ENCODE peak calls at places on chromosomes 1 and 21, in ten cellular contexts. Q is fibroblast of villous mesenchyme, E is K562, J is BE2C, K is AG09309, Y is esophagus squamous epithelium, S is SK-N-SH, T is fibroblast of lung, A is IMR-90, Z is NB4. D is an unnamed sample.

GRCh38 chr1:31943546-31944184 is 5.5 kb upstream of the PTP4A2 start:
- DNase-seq in Q (peak), E (peak), J (no peak), K (no peak), Y (no peak), S (no peak), T (no peak), A (no peak), Z (peak), D (no peak)

GRCh38 chr1:58722414-58722813 is 22.6 kb upstream of the MYSM1 start:
- DNase-seq in Q (no peak), E (no peak), J (no peak), K (no peak), Y (no peak), S (no peak), T (peak), A (peak), Z (no peak), D (no peak)

GRCh38 chr1:104878203-104878911 is 1128.7 kb downstream of the AMY1C start:
- DNase-seq in Q (no peak), E (no peak), J (peak), K (no peak), Y (no peak), S (no peak), T (no peak), A (no peak), Z (peak), D (no peak)

GRCh38 chr1:26786437-26787380 is 1.0 kb upstream of the PIGV start:
- DNase-seq in Q (peak), E (peak), J (peak), K (peak), Y (no peak), S (peak), T (peak), A (peak), Z (peak), D (no peak)

GRCh38 chr1:192477630-192478029 is 97.9 kb upstream of the RGS1 start:
- DNase-seq in Q (peak), E (peak), J (no peak), K (peak), Y (no peak), S (peak), T (peak), A (peak), Z (peak), D (peak)

GRCh38 chr1:240073097-240073496 is 18.6 kb upstream of the FMN2 start:
- DNase-seq in Q (peak), E (no peak), J (no peak), K (no peak), Y (no peak), S (no peak), T (no peak), A (no peak), Z (no peak), D (no peak)

GRCh38 chr1:63624911-63625310 is 31.7 kb downstream of the PGM1 start:
- DNase-seq in Q (peak), E (no peak), J (no peak), K (no peak), Y (no peak), S (no peak), T (peak), A (no peak), Z (no peak), D (no peak)

GRCh38 chr21:17461014-17461413 is 51.8 kb upstream of the CXADR start:
- DNase-seq in Q (peak), E (no peak), J (no peak), K (peak), Y (no peak), S (no peak), T (peak), A (peak), Z (no peak), D (peak)

GRCh38 chr1:207218512-207219352 is 102.7 kb upstream of the CD55 start:
- DNase-seq in Q (no peak), E (peak), J (no peak), K (no peak), Y (no peak), S (no peak), T (no peak), A (no peak), Z (no peak), D (peak)

GRCh38 chr1:221925947-221926346 is 184.1 kb upstream of the DUSP10 start:
- DNase-seq in Q (no peak), E (no peak), J (no peak), K (peak), Y (no peak), S (no peak), T (no peak), A (peak), Z (no peak), D (no peak)

GRCh38 chr1:186295980-186296379 is 79.1 kb downstream of the TPR start:
- DNase-seq in Q (peak), E (no peak), J (no peak), K (no peak), Y (no peak), S (no peak), T (peak), A (peak), Z (no peak), D (no peak)

GRCh38 chr1:80639777-80640533 is 1160.8 kb upstream of the ADGRL2 start:
- DNase-seq in Q (no peak), E (no peak), J (no peak), K (no peak), Y (no peak), S (no peak), T (no peak), A (no peak), Z (no peak), D (no peak)

GRCh38 chr1:71792264-71792663 is 490.1 kb downstream of the NEGR1 start:
- DNase-seq in Q (no peak), E (no peak), J (no peak), K (no peak), Y (no peak), S (no peak), T (no peak), A (no peak), Z (peak), D (no peak)

GRCh38 chr1:10841059-10841458 is 44.6 kb upstream of the CASZ1 start:
- DNase-seq in Q (no peak), E (no peak), J (no peak), K (no peak), Y (no peak), S (no peak), T (no peak), A (no peak), Z (no peak), D (no peak)

GRCh38 chr1:7657287-7658126 is 113.6 kb upstream of the VAMP3 start:
- DNase-seq in Q (no peak), E (no peak), J (no peak), K (no peak), Y (no peak), S (no peak), T (no peak), A (no peak), Z (no peak), D (no peak)

GRCh38 chr1:189429610-189430009 is 1048.1 kb downstream of the BRINP3 start:
- DNase-seq in Q (peak), E (peak), J (peak), K (no peak), Y (no peak), S (peak), T (peak), A (peak), Z (peak), D (peak)

GRCh38 chr1:154483941-154484803 is 17.8 kb upstream of the TDRD10 start:
- DNase-seq in Q (peak), E (no peak), J (no peak), K (no peak), Y (no peak), S (no peak), T (peak), A (peak), Z (peak), D (peak)

GRCh38 chr1:85579619-85580018 is 942 bp upstream of the CCN1 start:
- DNase-seq in Q (peak), E (no peak), J (no peak), K (no peak), Y (no peak), S (no peak), T (peak), A (peak), Z (no peak), D (no peak)

GRCh38 chr1:35881850-35882273 is 1.1 kb upstream of the AGO1 start:
- DNase-seq in Q (no peak), E (peak), J (no peak), K (no peak), Y (no peak), S (no peak), T (no peak), A (peak), Z (no peak), D (peak)

GRCh38 chr1:11792106-11792505 is 13.7 kb downstream of the MTHFR start:
- DNase-seq in Q (peak), E (no peak), J (no peak), K (no peak), Y (no peak), S (no peak), T (no peak), A (no peak), Z (no peak), D (no peak)

GRCh38 chr1:183101081-183101480 is 77.9 kb downstream of the LAMC1 start:
- DNase-seq in Q (no peak), E (no peak), J (no peak), K (no peak), Y (no peak), S (no peak), T (no peak), A (no peak), Z (no peak), D (peak)

GRCh38 chr1:228175316-228176023 is 9.9 kb downstream of the IBA57 start:
- DNase-seq in Q (no peak), E (no peak), J (no peak), K (no peak), Y (no peak), S (no peak), T (no peak), A (no peak), Z (no peak), D (no peak)

GRCh38 chr1:186887198-186887597 is 58.4 kb downstream of the PLA2G4A start:
- DNase-seq in Q (peak), E (no peak), J (no peak), K (no peak), Y (no peak), S (no peak), T (no peak), A (no peak), Z (no peak), D (peak)

GRCh38 chr1:5913078-5913845 is 79.0 kb downstream of the NPHP4 start:
- DNase-seq in Q (no peak), E (no peak), J (no peak), K (no peak), Y (no peak), S (no peak), T (no peak), A (peak), Z (no peak), D (peak)

GRCh38 chr1:109926662-109927300 is 16.1 kb downstream of the CSF1 start:
- DNase-seq in Q (peak), E (no peak), J (no peak), K (peak), Y (no peak), S (no peak), T (peak), A (peak), Z (no peak), D (peak)

GRCh38 chr1:98049370-98050115 is 128.7 kb upstream of the DPYD start:
- DNase-seq in Q (no peak), E (no peak), J (peak), K (no peak), Y (no peak), S (peak), T (peak), A (peak), Z (no peak), D (no peak)
- TF ChIP-seq CTCF in Q (no peak), E (no peak), J (peak), K (no peak), Y (no peak), S (no peak), T (no peak), A (no peak), Z (no peak), D (no peak)

GRCh38 chr1:20586939-20587638 is 1.8 kb upstream of the CDA start:
- DNase-seq in Q (no peak), E (no peak), J (no peak), K (no peak), Y (no peak), S (no peak), T (no peak), A (no peak), Z (peak), D (no peak)

GRCh38 chr1:20590313-20590777 is 1.4 kb downstream of the CDA start:
- DNase-seq in Q (peak), E (no peak), J (no peak), K (no peak), Y (no peak), S (peak), T (peak), A (peak), Z (peak), D (peak)

GRCh38 chr1:20587639-20588017 is 1.3 kb upstream of the CDA start:
- DNase-seq in Q (peak), E (peak), J (no peak), K (no peak), Y (no peak), S (no peak), T (peak), A (peak), Z (peak), D (peak)

GRCh38 chr1:20589331-20590312 is 725 bp downstream of the CDA start:
- DNase-seq in Q (peak), E (peak), J (no peak), K (no peak), Y (no peak), S (peak), T (peak), A (peak), Z (peak), D (peak)

DNA sequence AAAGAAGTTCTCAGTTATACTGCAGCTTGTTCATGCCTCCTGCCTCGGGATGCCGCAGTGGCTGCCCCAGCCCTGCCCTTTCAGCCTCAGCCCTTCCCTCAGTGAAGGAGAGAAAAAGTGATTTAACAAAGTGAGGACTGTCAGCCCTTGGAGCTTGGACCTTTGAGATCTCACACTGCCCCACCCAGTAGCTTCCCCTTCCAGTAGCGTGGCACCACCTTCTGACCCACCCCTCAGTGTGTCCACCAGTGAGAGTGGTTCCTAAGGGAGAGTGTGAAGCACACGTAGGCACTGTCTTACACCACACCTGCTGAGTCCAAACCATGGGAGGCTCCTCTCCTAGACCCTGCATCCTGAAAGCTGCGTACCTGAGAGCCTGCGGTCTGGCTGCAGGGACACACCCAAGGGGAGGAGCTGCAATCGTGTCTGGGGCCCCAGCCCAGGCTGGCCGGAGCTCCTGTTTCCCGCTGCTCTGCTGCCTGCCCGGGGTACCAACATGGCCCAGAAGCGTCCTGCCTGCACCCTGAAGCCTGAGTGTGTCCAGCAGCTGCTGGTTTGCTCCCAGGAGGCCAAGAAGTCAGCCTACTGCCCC is at the start of gene CDA:
- DNase-seq in Q (no peak), E (no peak), J (no peak), K (no peak), Y (no peak), S (no peak), T (no peak), A (no peak), Z (peak), D (peak)
- H3K4me3 ChIP-seq in Q (peak), E (no peak), J (no peak), K (no peak), Y (peak), S (no peak), T (peak), A (no peak), Z (peak), D (peak)

GRCh38 chr1:38403667-38404066 is 357.1 kb upstream of the POU3F1 start:
- DNase-seq in Q (no peak), E (peak), J (no peak), K (no peak), Y (no peak), S (no peak), T (no peak), A (no peak), Z (no peak), D (no peak)
- TF ChIP-seq CTCF in Q (no peak), E (peak), J (no peak), K (no peak), Y (no peak), S (no peak), T (no peak), A (no peak), Z (no peak), D (no peak)

DNA sequence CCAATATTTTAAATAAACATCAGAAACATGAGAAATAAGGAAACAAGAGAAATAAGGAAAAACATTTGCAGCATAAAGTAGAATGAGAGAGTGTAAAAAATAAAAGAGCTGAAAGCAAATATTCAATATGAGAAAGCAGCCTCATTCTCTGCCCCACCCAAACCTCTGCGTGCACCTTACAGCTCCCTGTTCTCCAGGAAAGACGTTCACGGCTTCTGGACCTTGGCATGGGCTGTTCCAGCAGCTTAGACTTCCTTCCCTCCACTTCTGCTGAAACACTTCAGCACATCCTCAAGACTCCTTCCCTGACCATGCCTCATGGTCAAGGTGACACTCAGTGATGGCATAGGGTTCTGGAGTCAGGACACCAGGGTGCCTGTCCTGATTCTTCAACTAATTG is 23.3 kb downstream of the ALPL start:
- DNase-seq in Q (no peak), E (no peak), J (no peak), K (no peak), Y (no peak), S (no peak), T (no peak), A (no peak), Z (no peak), D (no peak)
- H3K4me3 ChIP-seq in Q (no peak), E (no peak), J (no peak), K (no peak), Y (no peak), S (no peak), T (no peak), A (no peak), Z (no peak), D (no peak)

GRCh38 chr1:201546093-201546492 is 7.2 kb downstream of the NAV1 start:
- DNase-seq in Q (no peak), E (no peak), J (peak), K (no peak), Y (no peak), S (peak), T (no peak), A (no peak), Z (peak), D (no peak)
- TF ChIP-seq CTCF in Q (peak), E (peak), J (peak), K (no peak), Y (no peak), S (peak), T (no peak), A (peak), Z (peak), D (no peak)

GRCh38 chr1:47224676-47225399 is 7.2 kb downstream of the TAL1 start:
- DNase-seq in Q (no peak), E (no peak), J (no peak), K (no peak), Y (no peak), S (peak), T (no peak), A (no peak), Z (no peak), D (no peak)
- H3K4me3 ChIP-seq in Q (no peak), E (no peak), J (no peak), K (no peak), Y (no peak), S (peak), T (no peak), A (no peak), Z (no peak), D (no peak)

DNA sequence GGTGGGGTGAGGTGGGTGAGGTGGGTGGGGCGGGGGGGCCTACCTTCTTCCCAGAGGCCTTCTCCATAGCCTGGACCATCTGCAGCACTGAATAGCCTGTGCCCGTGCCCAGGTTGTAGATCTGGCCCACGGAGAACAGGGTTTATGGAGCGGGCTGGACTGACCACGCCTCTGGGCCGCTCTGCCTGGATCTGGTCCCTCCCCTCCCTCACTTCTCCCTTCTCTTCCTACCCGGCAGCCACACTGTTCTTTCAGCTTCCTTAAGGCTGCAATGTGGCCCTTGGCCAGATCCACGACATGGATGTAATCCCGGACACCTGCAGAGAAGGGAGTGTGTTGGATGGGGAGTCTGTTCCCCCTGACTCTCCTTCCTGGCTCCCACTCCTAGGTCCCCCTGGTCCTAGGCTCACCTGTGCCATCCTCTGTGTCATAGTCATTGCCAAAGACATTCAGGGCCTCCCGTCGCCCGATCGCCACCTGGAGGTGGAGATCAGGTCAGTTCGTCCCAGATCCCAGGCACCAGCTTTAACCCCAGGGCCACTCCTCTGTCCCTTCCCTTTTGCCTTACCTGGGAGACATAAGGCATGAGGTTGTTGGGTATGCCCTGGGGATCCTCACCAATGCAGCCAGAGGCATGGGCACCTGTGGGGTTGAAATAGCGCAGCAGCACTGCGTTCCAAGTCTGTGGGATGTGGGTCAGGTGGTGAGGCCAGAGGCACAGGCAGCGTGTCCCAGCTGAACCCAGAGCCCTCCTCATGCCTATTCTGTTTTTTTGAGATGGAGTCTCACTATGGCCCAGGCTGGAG is 3.9 kb downstream of the GALE start:
- DNase-seq in Q (no peak), E (no peak), J (no peak), K (no peak), Y (no peak), S (no peak), T (no peak), A (no peak), Z (no peak), D (no peak)
- TF ChIP-seq CTCF in Q (no peak), E (no peak), J (no peak), K (no peak), Y (peak), S (no peak), T (no peak), A (no peak), Z (no peak), D (no peak)

D was measured in epithelial cell of esophagus.